ENCODE peak calls at places on chromosomes 16 and 17, in seven cellular contexts. E is GM12878, H is ascending aorta, I is ovary, K is A549, X is pancreas, T is stomach. U is an unnamed sample.

GRCh38 chr16:70694517-70695218 is 8.8 kb upstream of the MTSS2 start:
- DNase-seq in K (no peak), I (no peak), E (no peak), H (no peak), T (no peak), X (no peak), U (no peak)

GRCh38 chr17:13003454-13003851 is 14.4 kb downstream of the ELAC2 start:
- DNase-seq in I (no peak), K (no peak), T (no peak), E (no peak), X (no peak), H (no peak), U (no peak)

GRCh38 chr16:3819741-3820724 is 60.5 kb downstream of the CREBBP start:
- DNase-seq in E (no peak), K (peak; percentile 67), I (peak; percentile 49), T (peak; percentile 38), H (no peak), X (peak; percentile 53), U (no peak)

GRCh38 chr16:29699324-29700219 is 20.6 kb downstream of the QPRT start:
- DNase-seq in X (no peak), T (no peak), H (no peak), I (no peak), K (no peak), E (no peak), U (no peak)

GRCh38 chr16:85049864-85050263 is 22.3 kb downstream of the KIAA0513 start:
- DNase-seq in I (no peak), H (no peak), E (no peak), T (no peak), X (no peak), K (no peak), U (no peak)

GRCh38 chr16:19506965-19507364 is 14.9 kb downstream of the GDE1 start:
- DNase-seq in T (no peak), K (no peak), E (no peak), I (no peak), H (no peak), X (no peak), U (no peak)

GRCh38 chr16:83901101-83901500 is 2.2 kb downstream of the MLYCD start:
- DNase-seq in E (no peak), I (no peak), T (no peak), K (no peak), H (no peak), X (no peak), U (no peak)

GRCh38 chr17:49575524-49576120 is at the start of gene NXPH3:
- DNase-seq in E (no peak), T (peak; percentile 80), X (peak; percentile 60), H (peak; percentile 81), I (peak; percentile 84), K (peak; percentile 64), U (no peak)

GRCh38 chr17:80112471-80113032 is 11.2 kb downstream of the GAA start:
- DNase-seq in K (no peak), T (peak; percentile 17), I (no peak), H (no peak), X (no peak), E (no peak), U (no peak)

GRCh38 chr17:29722411-29723198 is 99.9 kb upstream of the CORO6 start:
- DNase-seq in I (no peak), X (no peak), T (no peak), H (peak; percentile 71), E (peak; percentile 96), K (no peak), U (no peak)

DNA sequence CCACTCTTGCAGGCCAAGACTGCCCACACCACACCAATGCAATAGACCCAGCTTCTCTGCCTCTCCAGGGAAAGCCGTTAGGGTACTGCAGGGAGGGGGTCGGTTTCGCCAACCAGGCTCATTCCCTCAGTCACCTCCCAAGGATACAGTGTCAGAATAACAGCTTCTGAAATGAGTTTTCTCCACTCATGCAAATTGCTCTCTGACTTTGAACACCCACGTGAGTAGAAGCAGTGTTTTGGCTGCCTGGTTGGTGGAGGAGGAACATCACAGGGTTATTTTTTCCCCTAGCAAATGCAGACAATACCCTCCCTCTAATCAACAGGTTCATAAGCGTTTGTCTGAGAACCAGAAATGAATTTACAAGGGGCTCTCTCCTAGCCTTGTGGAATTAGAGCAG is 229.6 kb downstream of the MSI2 start:
- DNase-seq in T (no peak), I (no peak), X (no peak), E (no peak), H (no peak), K (no peak), U (no peak)
- H3K4me1 ChIP-seq in T (peaks cover 21% of the 10 kb centered on the region), I (peaks cover 39% of the 10 kb centered on the region), X (no peaks in the 10 kb centered on the region), E (peaks cover 36% of the 10 kb centered on the region), H (peaks cover 51% of the 10 kb centered on the region), K (peaks cover 17% of the 10 kb centered on the region), U (peaks cover 73% of the 10 kb centered on the region)

GRCh38 chr17:50653738-50654137 is 19.1 kb downstream of the ABCC3 start:
- DNase-seq in E (no peak), H (no peak), T (no peak), I (no peak), X (peak; percentile 13), K (peak; percentile 68), U (no peak)

GRCh38 chr17:50645748-50646682 is 11.3 kb downstream of the ABCC3 start:
- DNase-seq in X (peak; percentile 4), I (no peak), K (no peak), H (no peak), T (no peak), E (no peak), U (no peak)

GRCh38 chr17:50651661-50652060 is 17.0 kb downstream of the ABCC3 start:
- DNase-seq in K (no peak), E (no peak), T (no peak), X (no peak), H (no peak), I (no peak), U (no peak)

GRCh38 chr17:50647187-50647586 is 12.5 kb downstream of the ABCC3 start:
- DNase-seq in H (no peak), T (no peak), I (no peak), E (no peak), X (no peak), K (no peak), U (no peak)

DNA sequence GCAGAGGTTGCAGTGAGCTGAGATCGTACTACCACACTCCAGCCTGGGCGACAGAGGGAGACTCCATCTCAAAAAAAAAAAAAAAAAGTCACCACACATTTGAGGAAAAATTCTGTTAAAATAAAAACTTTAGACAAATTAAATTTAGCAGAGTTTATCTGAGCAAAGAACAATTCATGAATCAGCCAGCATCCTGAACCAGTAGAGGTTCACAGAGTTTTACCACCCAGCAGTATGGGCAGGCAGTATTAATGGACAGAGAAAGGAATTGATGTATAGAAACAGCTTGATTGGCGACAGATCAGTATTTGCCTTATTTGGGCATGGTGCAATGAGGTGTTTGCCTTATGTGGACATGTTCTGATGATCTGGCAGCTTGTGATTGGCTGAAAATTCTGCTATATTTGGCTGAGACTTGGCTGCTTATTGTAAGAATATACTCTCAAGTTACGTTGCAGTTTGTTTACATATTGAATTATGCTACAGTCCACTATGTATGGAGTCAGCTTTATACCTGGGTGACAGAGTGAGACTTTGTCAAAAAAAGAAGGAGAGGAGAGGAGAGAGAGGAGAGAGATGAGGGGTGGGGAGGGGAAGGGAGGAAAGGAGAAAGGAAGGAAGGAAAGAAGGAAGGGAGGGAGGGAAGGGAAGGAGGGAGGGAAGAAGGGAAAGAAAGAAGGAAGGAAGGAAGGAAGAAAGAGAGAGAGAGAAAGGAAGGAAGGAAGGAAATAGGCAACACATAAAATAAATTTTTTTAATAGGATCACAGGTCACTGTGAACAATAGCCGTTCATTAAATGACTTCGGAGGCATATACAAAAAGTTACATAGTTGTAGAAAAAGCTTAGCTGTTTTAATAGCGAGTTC is 14.6 kb downstream of the ABCC3 start:
- DNase-seq in T (no peak), E (no peak), X (no peak), K (peak; percentile 90), H (no peak), I (no peak), U (no peak)
- TF ChIP-seq CTCF in T (no peak), E (no peak), X (no peak), K (no peak), H (no peak), I (no peak), U (no peak)

GRCh38 chr17:42253601-42254000 is 22.6 kb downstream of the STAT5B start:
- DNase-seq in I (no peak), K (no peak), T (no peak), X (no peak), E (no peak), H (no peak), U (no peak)

GRCh38 chr17:42252528-42253172 is 23.5 kb downstream of the STAT5B start:
- DNase-seq in K (no peak), T (no peak), I (no peak), E (no peak), X (no peak), H (no peak), U (no peak)

GRCh38 chr17:42251115-42251514 is 25.1 kb downstream of the STAT5B start:
- DNase-seq in K (peak; percentile 48), H (no peak), E (no peak), T (no peak), I (no peak), X (no peak), U (no peak)

GRCh38 chr17:42255425-42255810 is 20.8 kb downstream of the STAT5B start:
- DNase-seq in E (no peak), T (no peak), H (no peak), I (no peak), K (no peak), X (no peak), U (no peak)

GRCh38 chr17:42253173-42253545 is 23.0 kb downstream of the STAT5B start:
- DNase-seq in X (no peak), I (no peak), E (no peak), H (no peak), K (no peak), T (no peak), U (no peak)
- H3K4me3 ChIP-seq in X (no peak overlapping the region), I (no peak overlapping the region), E (no peak overlapping the region), H (no peak overlapping the region), K (no peak overlapping the region), T (no peak overlapping the region), U (no peak overlapping the region)

GRCh38 chr16:8628981-8629725 is 7.7 kb downstream of the METTL22 start:
- DNase-seq in X (no peak), H (no peak), I (no peak), E (no peak), T (no peak), K (no peak), U (no peak)

GRCh38 chr16:8623634-8624033 is 2.1 kb downstream of the METTL22 start:
- DNase-seq in T (no peak), E (no peak), K (no peak), X (no peak), H (no peak), I (no peak), U (no peak)

GRCh38 chr16:8627456-8627855 is 6.0 kb downstream of the METTL22 start:
- DNase-seq in K (no peak), T (no peak), E (no peak), H (no peak), I (no peak), X (no peak), U (no peak)

GRCh38 chr16:8625491-8626087 is 4.1 kb downstream of the METTL22 start:
- DNase-seq in E (no peak), H (no peak), T (no peak), X (no peak), K (no peak), I (no peak), U (no peak)

DNA sequence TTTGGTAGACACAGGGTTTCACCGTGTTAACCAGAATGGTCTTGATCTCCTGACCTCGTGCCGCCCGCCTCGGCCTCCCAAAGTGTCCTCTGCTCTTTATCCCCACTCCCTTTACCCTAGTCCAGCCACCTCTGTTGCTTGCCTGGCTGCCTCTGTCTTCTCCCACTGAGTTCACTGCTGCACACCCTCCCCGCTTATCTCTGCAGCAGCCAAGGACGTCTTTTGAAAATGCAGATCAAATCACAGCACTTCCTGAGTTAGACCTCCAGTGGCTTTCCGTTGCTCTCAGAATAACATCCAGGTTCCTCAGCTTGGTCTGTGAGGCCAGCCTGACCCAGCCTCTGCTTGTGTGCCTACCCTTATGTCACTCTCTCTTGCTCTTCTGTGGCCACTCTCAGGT is 5.4 kb downstream of the METTL22 start:
- DNase-seq in I (no peak), K (no peak), X (no peak), H (no peak), E (no peak), T (no peak), U (no peak)
- H3K4me1 ChIP-seq in I (no peaks in the 10 kb centered on the region), K (peaks cover 15% of the 10 kb centered on the region), X (peaks cover 10% of the 10 kb centered on the region), H (peaks cover 10% of the 10 kb centered on the region), E (no peaks in the 10 kb centered on the region), T (peaks cover 28% of the 10 kb centered on the region), U (peaks cover 17% of the 10 kb centered on the region)